ENCODE peak calls at places on chromosome 20, in four cellular contexts. E, A, Z and I are unnamed samples.

GRCh38 chr20:10511507-10512231 is 76.6 kb downstream of the SLX4IP start:
- DNase-seq in E (peak; percentile 94), A (peak; percentile 92), Z (peak; percentile 76), I (peak; percentile 70)

GRCh38 chr20:17298169-17298568 is 71.3 kb downstream of the PCSK2 start:
- DNase-seq in E (no peak), A (no peak), Z (no peak), I (no peak)

GRCh38 chr20:64063389-64064144 is 569 bp downstream of the TCEA2 start:
- DNase-seq in E (no peak), A (peak; percentile 67), Z (peak; percentile 59), I (peak; percentile 44)

GRCh38 chr20:38997622-38998021 is 35.5 kb downstream of the DHX35 start:
- DNase-seq in E (no peak), A (peak; percentile 50), Z (no peak), I (no peak)

GRCh38 chr20:23094213-23094896 is 8.2 kb upstream of the CD93 start:
- DNase-seq in E (no peak), A (peak; percentile 25), Z (no peak), I (no peak)

GRCh38 chr20:4613718-4614620 is 107.7 kb upstream of the PRND start:
- DNase-seq in E (no peak), A (peak; percentile 92), Z (peak; percentile 52), I (peak; percentile 49)

GRCh38 chr20:42492285-42492684 is 697.4 kb downstream of the PTPRT start:
- DNase-seq in E (no peak), A (no peak), Z (no peak), I (no peak)

GRCh38 chr20:21862224-21862927 is 156.9 kb downstream of the PAX1 start:
- DNase-seq in E (no peak), A (no peak), Z (no peak), I (no peak)

GRCh38 chr20:16147221-16147620 is 426.0 kb downstream of the KIF16B start:
- DNase-seq in E (no peak), A (no peak), Z (no peak), I (no peak)

GRCh38 chr20:38043512-38044300 is 10.2 kb downstream of the RPRD1B start:
- DNase-seq in E (no peak), A (no peak), Z (no peak), I (no peak)

GRCh38 chr20:37781626-37782025 is 87.8 kb downstream of the CTNNBL1 start:
- DNase-seq in E (no peak), A (no peak), Z (no peak), I (no peak)

GRCh38 chr20:50636601-50637539 is 54.5 kb downstream of the RIPOR3 start:
- DNase-seq in E (no peak), A (no peak), Z (no peak), I (no peak)

GRCh38 chr20:5522422-5522821 is 205.7 kb upstream of the PROKR2 start:
- DNase-seq in E (no peak), A (peak; percentile 41), Z (no peak), I (no peak)

GRCh38 chr20:4987130-4987529 is 14.2 kb downstream of the SLC23A2 start:
- DNase-seq in E (no peak), A (no peak), Z (no peak), I (no peak)

GRCh38 chr20:63394635-63395455 is 33.7 kb upstream of the CHRNA4 start:
- DNase-seq in E (no peak), A (no peak), Z (no peak), I (no peak)

GRCh38 chr20:51335329-51335841 is 207.1 kb downstream of the NFATC2 start:
- DNase-seq in E (no peak), A (no peak), Z (no peak), I (no peak)

GRCh38 chr20:37261714-37262113 is at the start of gene GHRH:
- DNase-seq in E (no peak), A (no peak), Z (no peak), I (no peak)

GRCh38 chr20:40477805-40478204 is 211.2 kb downstream of the MAFB start:
- DNase-seq in E (no peak), A (no peak), Z (no peak), I (no peak)

GRCh38 chr20:35237486-35237885 is 11.0 kb downstream of the MMP24 start:
- DNase-seq in E (peak; percentile 78), A (no peak), Z (no peak), I (no peak)

GRCh38 chr20:24469116-24470030 is at the start of gene SYNDIG1:
- DNase-seq in E (no peak), A (no peak), Z (peak; percentile 24), I (no peak)

GRCh38 chr20:36499723-36500501 is 41.4 kb upstream of the MYL9 start:
- DNase-seq in E (no peak), A (peak; percentile 43), Z (no peak), I (no peak)

GRCh38 chr20:20037960-20038359 is 14.3 kb downstream of the CRNKL1 start:
- DNase-seq in E (no peak), A (no peak), Z (no peak), I (no peak)

GRCh38 chr20:32368930-32369329 is 10.8 kb downstream of the ASXL1 start:
- DNase-seq in E (no peak), A (no peak), Z (no peak), I (no peak)

GRCh38 chr20:32356935-32357868 is 929 bp upstream of the ASXL1 start:
- DNase-seq in E (peak; percentile 46), A (peak; percentile 62), Z (peak; percentile 15), I (peak; percentile 56)

GRCh38 chr20:63747622-63748355 is 8.2 kb downstream of the SLC2A4RG start:
- DNase-seq in E (no peak), A (no peak), Z (no peak), I (no peak)

GRCh38 chr20:41497186-41497895 is 120.8 kb downstream of the CHD6 start:
- DNase-seq in E (no peak), A (no peak), Z (no peak), I (no peak)

GRCh38 chr20:51566594-51566993 is 24.1 kb upstream of the NFATC2 start:
- DNase-seq in E (no peak), A (no peak), Z (no peak), I (no peak)

GRCh38 chr20:59175861-59176260 is 12.2 kb downstream of the ZNF831 start:
- DNase-seq in E (no peak), A (peak; percentile 68), Z (no peak), I (peak; percentile 92)
- H3K4me3 ChIP-seq in E (no peak overlapping the region), A (no peak overlapping the region), Z (no peak overlapping the region), I (no peak overlapping the region)

DNA sequence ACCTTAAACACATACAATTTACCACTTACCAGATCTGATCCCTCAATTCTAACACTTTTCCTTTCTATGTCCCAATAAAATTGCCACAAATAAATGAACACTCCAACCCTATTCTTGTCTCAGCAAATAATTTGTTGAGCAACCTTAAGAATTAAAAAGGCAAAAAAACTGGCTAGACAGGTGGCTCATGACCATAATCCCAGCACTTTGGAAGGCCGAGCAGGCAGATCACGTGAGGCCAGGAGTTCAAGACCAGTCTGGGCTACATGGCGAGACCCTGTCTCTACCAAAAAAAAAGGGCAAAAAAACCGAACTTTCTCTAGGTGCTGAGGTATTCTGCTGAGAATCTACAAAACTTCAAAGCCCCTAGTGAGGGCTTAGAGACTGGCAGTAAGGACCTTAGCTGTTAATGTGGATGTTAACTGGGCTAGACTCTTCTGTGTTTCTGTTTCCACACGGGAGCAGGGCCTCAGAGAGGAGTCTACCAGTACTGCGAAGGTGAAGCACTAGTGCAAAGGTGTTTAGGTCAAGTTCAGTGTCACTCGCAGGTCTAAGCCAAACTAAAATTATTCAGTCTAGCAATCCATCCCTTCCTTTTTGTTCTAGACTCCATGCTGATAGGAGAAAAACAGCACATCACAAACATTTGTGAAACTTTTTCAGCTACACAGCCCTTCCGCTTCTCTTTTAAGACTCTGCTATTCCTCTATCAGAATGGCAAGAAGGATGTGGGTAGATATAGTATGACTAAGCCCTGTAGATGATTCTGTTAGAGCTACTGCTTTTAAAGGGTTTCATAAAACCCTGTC is 2.6 kb downstream of the FASTKD5 start:
- DNase-seq in E (no peak), A (no peak), Z (no peak), I (no peak)
- H3K4me3 ChIP-seq in E (no peak overlapping the region), A (no peak overlapping the region), Z (no peak overlapping the region), I (no peak overlapping the region)

GRCh38 chr20:44886828-44887227 is 1.3 kb downstream of the YWHAB start:
- DNase-seq in E (no peak), A (no peak), Z (no peak), I (no peak)

GRCh38 chr20:44886276-44886671 is 769 bp downstream of the YWHAB start:
- DNase-seq in E (no peak), A (no peak), Z (no peak), I (no peak)

GRCh38 chr20:44885392-44886275 is at the start of gene YWHAB:
- DNase-seq in E (peak; percentile 95), A (peak; percentile 99), Z (peak; percentile 99), I (peak; percentile 99)

GRCh38 chr20:44887466-44887865 is 2.0 kb downstream of the YWHAB start:
- DNase-seq in E (no peak), A (no peak), Z (no peak), I (no peak)

DNA sequence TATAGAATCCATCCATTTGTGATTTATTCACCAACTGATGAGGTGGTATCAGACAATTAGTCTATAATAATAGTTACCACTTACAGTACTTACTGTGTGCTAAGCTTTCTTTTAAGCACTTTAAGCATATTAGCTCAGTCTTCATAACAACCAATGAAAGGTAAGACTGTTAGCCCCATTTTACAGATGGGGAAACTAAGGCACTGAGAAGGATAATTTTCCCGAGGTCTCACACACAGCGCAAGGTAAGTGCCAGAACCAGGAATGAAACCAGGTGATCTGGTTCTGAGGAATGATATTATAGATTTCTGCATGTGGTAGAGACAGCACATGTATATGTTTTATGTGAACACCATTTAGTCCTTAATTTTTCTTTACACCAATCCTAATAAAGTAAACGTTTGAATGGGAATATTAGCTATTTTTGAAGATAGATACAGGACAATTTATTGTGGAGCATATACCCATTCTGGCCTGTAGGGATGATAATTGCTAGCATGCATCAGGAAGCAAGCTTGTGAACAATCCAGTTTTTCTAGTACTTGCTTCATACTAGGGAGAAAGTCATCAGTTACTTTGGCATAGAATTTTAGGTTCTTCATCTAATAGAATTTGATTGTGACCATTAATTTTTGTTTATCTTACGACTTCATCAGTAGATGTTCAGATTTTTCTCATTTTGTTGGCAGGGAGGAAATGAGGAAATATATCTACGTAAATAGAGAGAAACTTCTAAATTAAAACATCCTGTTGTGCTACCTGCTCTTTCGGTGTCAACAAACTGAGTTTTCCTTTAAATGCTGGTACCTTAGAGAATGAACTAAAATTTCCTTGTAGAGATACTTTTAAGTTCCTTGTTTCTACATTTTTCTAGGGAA is 3.0 kb downstream of the YWHAB start:
- DNase-seq in E (no peak), A (no peak), Z (no peak), I (no peak)
- H3K4me3 ChIP-seq in E (no peak overlapping the region), A (no peak overlapping the region), Z (peak overlapping the region; percentile 99), I (no peak overlapping the region)

GRCh38 chr20:62067547-62068260 is 2.0 kb upstream of the TAF4 start:
- DNase-seq in E (no peak), A (no peak), Z (no peak), I (no peak)

GRCh38 chr20:62065669-62066338 is at the start of gene TAF4:
- DNase-seq in E (peak; percentile 43), A (peak; percentile 84), Z (peak; percentile 67), I (peak; percentile 79)

GRCh38 chr20:62064788-62065668 is 653 bp downstream of the TAF4 start:
- DNase-seq in E (no peak), A (no peak), Z (no peak), I (no peak)

GRCh38 chr20:62066339-62066982 is 780 bp upstream of the TAF4 start:
- DNase-seq in E (no peak), A (peak; percentile 71), Z (peak; percentile 34), I (peak; percentile 60)

GRCh38 chr20:62066983-62067433 is 1.3 kb upstream of the TAF4 start:
- DNase-seq in E (no peak), A (peak; percentile 79), Z (peak; percentile 17), I (peak; percentile 79)
- H3K4me3 ChIP-seq in E (no peak overlapping the region), A (peak overlapping the region; percentile 90), Z (peak overlapping the region; percentile 74), I (peak overlapping the region; percentile 53)

GRCh38 chr20:11907621-11908020 is 10.1 kb upstream of the BTBD3 start:
- DNase-seq in E (no peak), A (no peak), Z (no peak), I (no peak)
- H3K4me3 ChIP-seq in E (no peak overlapping the region), A (no peak overlapping the region), Z (no peak overlapping the region), I (no peak overlapping the region)